ENCODE peak calls at places on chromosomes 16 and 17, in ten cellular contexts. T is pulmonary artery endothelial cell; S is kidney glomerular epithelial cell; J is activated CD4-positive, CD25-positive, alpha-beta regulatory T cell; U is NCI-H510A; V is posterior cingulate gyrus; W is esophagus squamous epithelium; X is mucosa of gallbladder; D is activated CD4-positive, alpha-beta T cell treated with anti-CD3 and anti-CD28 coated beads, Interleukin-2, amount 10 ng/mL, durations not matched to agents 7 days and 5 days; L is T-helper 9 cell. N is an unnamed sample.
A peak's percentile ranks its signal among the peaks of the same experiment; 100 is the strongest.

GRCh38 chr16:66639091-66639885 is 34.8 kb downstream of the CMTM3 start:
- DNase-seq in J (no peak), X (no peak), L (no peak), T (no peak), W (no peak), V (no peak), S (peak; percentile 71), D (no peak), U (no peak), N (no peak)

GRCh38 chr16:83137326-83137770 is 510.6 kb downstream of the CDH13 start:
- DNase-seq in U (no peak), W (no peak), L (no peak), T (peak; percentile 11), X (peak; percentile 46), V (no peak), S (peak; percentile 36), J (no peak), D (peak; percentile 63), N (peak; percentile 61)

GRCh38 chr17:36858119-36859002 is 78.9 kb upstream of the LHX1 start:
- DNase-seq in V (peak; percentile 50), S (no peak), L (no peak), J (no peak), W (no peak), D (no peak), T (no peak), U (no peak), X (no peak), N (no peak)

GRCh38 chr16:54194008-54194731 is 92.4 kb downstream of the IRX3 start:
- DNase-seq in W (no peak), L (no peak), X (peak; percentile 12), V (peak; percentile 87), J (no peak), S (no peak), D (no peak), U (no peak), T (no peak), N (no peak)

GRCh38 chr17:74768069-74768762 is 7.9 kb downstream of the NAT9 start:
- DNase-seq in L (no peak), X (peak; percentile 90), D (no peak), T (no peak), J (no peak), V (peak; percentile 90), W (no peak), U (no peak), S (no peak), N (peak; percentile 88)

GRCh38 chr17:32349503-32349853 is 479 bp upstream of the ZNF207 start:
- DNase-seq in L (no peak), W (no peak), J (no peak), D (peak; percentile 25), V (no peak), S (no peak), T (no peak), X (no peak), U (no peak), N (no peak)

GRCh38 chr16:24409045-24409444 is 130.3 kb upstream of the RBBP6 start:
- DNase-seq in S (no peak), L (no peak), W (no peak), V (no peak), J (no peak), D (no peak), T (no peak), U (no peak), X (no peak), N (no peak)

GRCh38 chr17:61451538-61452300 is 503 bp upstream of the TBX4 start:
- DNase-seq in U (no peak), S (no peak), J (no peak), W (no peak), V (no peak), X (no peak), D (no peak), L (no peak), T (no peak), N (no peak)

GRCh38 chr17:80005360-80006338 is 30.0 kb downstream of the TBC1D16 start:
- DNase-seq in D (peak; percentile 70), V (peak; percentile 93), T (no peak), W (no peak), J (peak; percentile 23), L (peak; percentile 53), U (no peak), X (no peak), S (peak; percentile 24), N (peak; percentile 61)

GRCh38 chr17:56597495-56597990 is 4.0 kb downstream of the NOG start:
- DNase-seq in L (no peak), D (no peak), S (no peak), X (no peak), T (no peak), W (no peak), V (no peak), U (peak; percentile 7), J (no peak), N (peak; percentile 56)

N was measured in RCC 7860.